ENCODE peak calls at places on chromosomes 3 and 15, in four cellular contexts. E is IMR-90, I is H1, U is K562. T is an unnamed sample.

GRCh38 chr15:40081691-40082194 is 26.9 kb downstream of the BMF start:
- DNase-seq in E (peak), I (no peak), U (peak), T (no peak)

GRCh38 chr15:34065941-34066340 is 26.9 kb upstream of the AVEN start:
- DNase-seq in E (no peak), I (no peak), U (no peak), T (no peak)

GRCh38 chr3:53196575-53197407 is 35.8 kb downstream of the PRKCD start:
- DNase-seq in E (peak), I (no peak), U (peak), T (peak)

GRCh38 chr3:150077107-150077506 is 106.4 kb upstream of the PFN2 start:
- DNase-seq in E (no peak), I (no peak), U (no peak), T (no peak)

GRCh38 chr3:167710552-167710951 is 24.1 kb downstream of the PDCD10 start:
- DNase-seq in E (no peak), I (no peak), U (no peak), T (no peak)

GRCh38 chr3:156291269-156292123 is 171.1 kb downstream of the KCNAB1 start:
- DNase-seq in E (peak), I (no peak), U (no peak), T (no peak)

GRCh38 chr3:14278799-14279705 is 100.4 kb downstream of the LSM3 start:
- DNase-seq in E (no peak), I (no peak), U (peak), T (no peak)

GRCh38 chr3:96991812-96992211 is 177.4 kb downstream of the EPHA6 start:
- DNase-seq in E (no peak), I (no peak), U (no peak), T (no peak)

GRCh38 chr3:154324919-154325318 is 632 bp upstream of the DHX36 start:
- DNase-seq in E (no peak), I (no peak), U (peak), T (no peak)

GRCh38 chr3:186255703-186256331 is 106.2 kb downstream of the DGKG start:
- DNase-seq in E (no peak), I (no peak), U (peak), T (no peak)

GRCh38 chr15:80173022-80173759 is 20.4 kb downstream of the FAH start:
- DNase-seq in E (peak), I (peak), U (peak), T (no peak)

GRCh38 chr3:197021231-197021630 is 8.4 kb downstream of the MELTF start:
- DNase-seq in E (no peak), I (no peak), U (no peak), T (no peak)

GRCh38 chr3:124878561-124879394 is 8.4 kb downstream of the ITGB5 start:
- DNase-seq in E (peak), I (no peak), U (peak), T (no peak)

GRCh38 chr3:256501-256900 is 59.9 kb downstream of the CHL1 start:
- DNase-seq in E (no peak), I (no peak), U (no peak), T (no peak)

GRCh38 chr3:257826-258225 is 61.3 kb downstream of the CHL1 start:
- DNase-seq in E (no peak), I (no peak), U (no peak), T (no peak)

GRCh38 chr3:264394-265156 is 68.0 kb downstream of the CHL1 start:
- DNase-seq in E (peak), I (no peak), U (no peak), T (no peak)

GRCh38 chr3:260911-261310 is 64.3 kb downstream of the CHL1 start:
- DNase-seq in E (no peak), I (no peak), U (no peak), T (no peak)
- TF ChIP-seq CHD1 in E (no peak), I (no peak), U (no peak), T (no peak)

DNA sequence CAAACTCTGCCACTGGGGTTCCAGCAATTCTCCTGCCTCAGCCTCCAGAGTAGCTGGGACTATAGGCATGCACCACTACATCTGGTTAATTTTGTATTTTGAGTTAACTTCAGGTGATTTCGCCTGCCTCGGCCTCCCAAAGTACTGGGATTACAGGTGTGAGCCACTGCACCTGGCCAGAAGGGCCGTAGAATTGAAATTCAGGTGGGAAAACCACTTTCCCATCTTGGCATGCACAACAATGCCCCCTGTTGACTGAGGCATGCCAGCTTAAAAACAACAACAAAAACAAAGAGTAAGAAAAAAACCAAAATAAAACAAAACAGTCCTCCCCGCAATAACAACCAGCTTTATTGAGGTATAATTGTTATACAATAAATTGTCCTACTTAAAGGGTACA is 32.6 kb upstream of the RAB11A start:
- DNase-seq in E (no peak), I (no peak), U (no peak), T (no peak)
- TF ChIP-seq CHD1 in E (no peak), I (no peak), U (no peak), T (no peak)

GRCh38 chr3:16719426-16719825 is 114.2 kb upstream of the DAZL start:
- DNase-seq in E (no peak), I (no peak), U (no peak), T (no peak)

GRCh38 chr3:16721494-16721893 is 116.3 kb upstream of the DAZL start:
- DNase-seq in E (no peak), I (no peak), U (no peak), T (no peak)

GRCh38 chr3:16720367-16720766 is 115.1 kb upstream of the DAZL start:
- DNase-seq in E (no peak), I (no peak), U (no peak), T (no peak)

GRCh38 chr3:16724487-16724886 is 119.3 kb upstream of the DAZL start:
- DNase-seq in E (no peak), I (no peak), U (no peak), T (no peak)

DNA sequence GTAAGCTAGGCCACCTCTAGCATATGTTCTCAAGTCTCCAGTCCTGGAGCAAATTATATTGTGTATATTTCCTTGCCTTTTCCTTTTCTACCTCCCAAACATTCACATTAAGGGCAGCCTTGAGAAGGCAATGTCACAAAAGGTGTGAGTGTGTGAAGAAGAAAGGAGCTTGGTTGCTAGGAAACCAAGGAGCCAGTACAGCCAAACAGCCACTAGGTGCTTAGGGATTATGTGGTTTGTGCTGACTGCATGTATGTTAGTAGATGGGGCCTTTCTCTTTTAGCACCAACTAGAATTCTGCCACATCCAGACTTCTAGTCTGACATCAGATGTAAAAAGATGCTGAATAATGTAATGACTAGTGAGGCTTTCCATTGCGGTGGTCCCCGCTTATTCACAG is 118.8 kb upstream of the DAZL start:
- DNase-seq in E (peak), I (no peak), U (no peak), T (no peak)
- TF ChIP-seq CHD1 in E (no peak), I (no peak), U (no peak), T (no peak)

GRCh38 chr3:177561365-177561764 is 364.1 kb upstream of the TBL1XR1 start:
- DNase-seq in E (no peak), I (no peak), U (no peak), T (no peak)
- TF ChIP-seq CHD1 in E (no peak), I (no peak), U (no peak), T (no peak)

DNA sequence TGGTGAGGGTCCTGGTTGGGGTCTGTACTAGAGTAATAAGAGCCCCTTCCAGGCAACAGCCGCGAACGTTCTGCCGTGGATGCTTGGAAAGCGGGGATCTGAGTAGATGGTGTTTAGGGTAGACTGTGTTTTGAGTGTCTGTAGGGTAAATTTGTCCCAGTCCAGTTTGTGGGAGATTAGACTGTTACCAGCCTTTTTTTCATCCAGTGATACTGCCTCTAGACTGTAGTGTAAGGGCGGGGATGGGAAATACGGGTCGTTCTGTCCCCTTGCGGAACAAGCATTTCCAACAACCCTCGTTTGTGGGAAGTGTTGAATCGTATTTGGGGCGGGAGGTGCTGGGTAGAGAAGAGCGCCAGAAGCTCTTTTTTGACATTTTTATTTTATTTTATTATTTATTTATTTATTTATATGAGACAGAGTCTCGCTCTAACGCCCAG is 434 bp downstream of the HAUS2 start:
- DNase-seq in E (peak), I (no peak), U (peak), T (no peak)
- TF ChIP-seq CHD1 in E (no peak), I (no peak), U (peak), T (no peak)

DNA sequence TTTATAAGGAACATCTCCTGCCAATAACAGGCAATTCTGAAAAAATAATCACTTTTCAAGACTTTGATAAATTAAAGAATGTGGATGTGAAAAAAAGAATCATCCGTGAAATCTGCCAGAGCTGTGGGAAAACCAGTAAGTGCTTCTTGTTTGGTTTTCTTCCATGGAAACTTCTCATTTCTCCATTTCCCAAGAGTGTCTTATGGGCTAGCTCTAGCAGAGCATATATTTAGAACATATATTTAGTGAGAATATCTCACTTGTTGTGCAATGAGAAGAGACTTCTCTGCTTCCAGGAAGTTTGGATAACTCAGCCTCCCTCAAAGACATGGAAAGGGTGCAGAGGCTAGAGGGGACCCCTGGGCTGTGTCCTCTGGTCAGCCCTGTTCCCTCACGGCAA is 49.9 kb downstream of the COL6A5 start:
- DNase-seq in E (no peak), I (no peak), U (no peak), T (no peak)
- TF ChIP-seq CHD1 in E (no peak), I (no peak), U (no peak), T (no peak)

GRCh38 chr15:70096215-70096974 is 1.3 kb downstream of the TLE3 start:
- DNase-seq in E (peak), I (no peak), U (peak), T (no peak)
- TF ChIP-seq CHD1 in E (no peak), I (no peak), U (peak), T (no peak)

DNA sequence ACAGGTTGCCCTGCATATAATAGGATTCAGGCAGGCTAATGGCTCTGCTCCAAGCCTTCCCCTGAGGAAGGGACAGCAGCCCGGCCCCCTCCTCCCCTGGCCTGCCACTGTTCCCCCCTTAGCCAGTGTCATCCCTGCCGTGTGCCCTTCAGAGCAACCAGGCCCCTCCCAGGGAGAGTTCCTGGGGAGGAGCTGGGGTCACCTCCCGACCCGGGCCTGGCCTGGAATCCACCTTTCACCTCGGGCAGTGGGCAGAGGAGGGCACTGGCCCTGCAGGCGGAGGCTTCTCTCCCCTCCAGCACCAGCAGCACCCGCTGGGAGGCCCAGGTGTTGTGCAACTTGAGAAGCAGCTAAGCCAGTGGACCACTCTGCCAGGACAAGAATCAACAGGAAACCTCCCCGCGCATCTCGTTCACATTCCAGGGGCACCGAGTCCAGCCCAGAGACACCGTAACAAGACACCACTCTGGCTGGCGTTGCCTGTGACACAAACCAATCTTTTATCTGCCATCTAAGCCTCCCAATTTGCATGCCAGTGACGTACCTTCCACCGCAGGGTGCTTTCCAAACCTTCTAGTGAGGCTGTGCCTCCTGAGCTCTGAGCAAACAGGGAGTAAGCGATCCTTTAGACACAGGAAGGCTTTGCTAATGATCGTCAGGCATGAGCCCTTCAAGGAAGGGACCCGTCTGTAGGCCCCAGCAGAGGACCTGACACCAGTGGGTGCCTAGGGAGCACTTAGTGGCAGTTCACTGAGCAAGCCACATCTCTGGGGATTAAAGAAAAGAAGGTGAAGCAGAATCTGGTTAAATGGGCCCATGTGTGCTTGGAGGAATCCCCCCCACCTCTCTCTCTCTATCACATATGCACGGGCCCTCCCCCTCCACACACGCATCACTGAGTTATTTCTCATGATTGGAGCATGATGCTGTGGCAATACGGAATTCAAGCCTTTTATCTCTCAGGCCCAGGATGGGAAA is 98.9 kb upstream of the TLE3 start:
- DNase-seq in E (peak), I (peak), U (no peak), T (peak)
- TF ChIP-seq CHD1 in E (no peak), I (no peak), U (no peak), T (no peak)

T was measured in GM12878.